ENCODE peak calls at places on chromosomes 16 and 17, in eight cellular contexts. One of them, this sample, is unnamed.

GRCh38 chr16:23595951-23596720 is at the start of gene NDUFAB1:
- DNase-seq in AG20443: peak
- DNase-seq in astrocyte of the cerebellum: peak
- DNase-seq in ACHN: peak
- DNase-seq in activated CD8-positive, alpha-beta T cell treated with anti-CD3 and anti-CD28 coated beads, Interleukin-2, amount 10 ng/mL, durations not matched to agents 7 days and 5 days: peak
- DNase-seq in islet precursor cell: peak
- DNase-seq in mesothelial cell of epicardium: peak
- DNase-seq in glomerular endothelial cell: no peak
- DNase-seq in this sample: peak

GRCh38 chr17:50270430-50271172 is 3.7 kb upstream of the TMEM92 start:
- DNase-seq in AG20443: peak
- DNase-seq in astrocyte of the cerebellum: no peak
- DNase-seq in ACHN: no peak
- DNase-seq in activated CD8-positive, alpha-beta T cell treated with anti-CD3 and anti-CD28 coated beads, Interleukin-2, amount 10 ng/mL, durations not matched to agents 7 days and 5 days: no peak
- DNase-seq in islet precursor cell: peak
- DNase-seq in mesothelial cell of epicardium: no peak
- DNase-seq in glomerular endothelial cell: no peak
- DNase-seq in this sample: peak

GRCh38 chr16:9062301-9062700 is 29.1 kb upstream of the HAPSTR1 start:
- DNase-seq in AG20443: no peak
- DNase-seq in astrocyte of the cerebellum: no peak
- DNase-seq in ACHN: no peak
- DNase-seq in activated CD8-positive, alpha-beta T cell treated with anti-CD3 and anti-CD28 coated beads, Interleukin-2, amount 10 ng/mL, durations not matched to agents 7 days and 5 days: no peak
- DNase-seq in islet precursor cell: no peak
- DNase-seq in mesothelial cell of epicardium: no peak
- DNase-seq in glomerular endothelial cell: no peak
- DNase-seq in this sample: no peak

GRCh38 chr17:43945074-43945824 is 3.0 kb upstream of the PPY start:
- DNase-seq in AG20443: no peak
- DNase-seq in astrocyte of the cerebellum: peak
- DNase-seq in ACHN: no peak
- DNase-seq in activated CD8-positive, alpha-beta T cell treated with anti-CD3 and anti-CD28 coated beads, Interleukin-2, amount 10 ng/mL, durations not matched to agents 7 days and 5 days: no peak
- DNase-seq in islet precursor cell: no peak
- DNase-seq in mesothelial cell of epicardium: no peak
- DNase-seq in glomerular endothelial cell: no peak
- DNase-seq in this sample: no peak

GRCh38 chr17:8140058-8140412 is 12.2 kb downstream of the PER1 start:
- DNase-seq in AG20443: no peak
- DNase-seq in astrocyte of the cerebellum: no peak
- DNase-seq in ACHN: no peak
- DNase-seq in activated CD8-positive, alpha-beta T cell treated with anti-CD3 and anti-CD28 coated beads, Interleukin-2, amount 10 ng/mL, durations not matched to agents 7 days and 5 days: no peak
- DNase-seq in islet precursor cell: no peak
- DNase-seq in mesothelial cell of epicardium: no peak
- DNase-seq in glomerular endothelial cell: no peak
- DNase-seq in this sample: no peak

GRCh38 chr17:40551874-40552768 is 13.2 kb downstream of the CCR7 start:
- DNase-seq in AG20443: peak
- DNase-seq in astrocyte of the cerebellum: peak
- DNase-seq in ACHN: no peak
- DNase-seq in activated CD8-positive, alpha-beta T cell treated with anti-CD3 and anti-CD28 coated beads, Interleukin-2, amount 10 ng/mL, durations not matched to agents 7 days and 5 days: peak
- DNase-seq in islet precursor cell: peak
- DNase-seq in mesothelial cell of epicardium: peak
- DNase-seq in glomerular endothelial cell: no peak
- DNase-seq in this sample: no peak

GRCh38 chr17:59221159-59221847 is 992 bp downstream of the GDPD1 start:
- DNase-seq in AG20443: peak
- DNase-seq in astrocyte of the cerebellum: no peak
- DNase-seq in ACHN: no peak
- DNase-seq in activated CD8-positive, alpha-beta T cell treated with anti-CD3 and anti-CD28 coated beads, Interleukin-2, amount 10 ng/mL, durations not matched to agents 7 days and 5 days: no peak
- DNase-seq in islet precursor cell: no peak
- DNase-seq in mesothelial cell of epicardium: no peak
- DNase-seq in glomerular endothelial cell: no peak
- DNase-seq in this sample: no peak

GRCh38 chr16:19677403-19677802 is 40.6 kb downstream of the KNOP1 start:
- DNase-seq in AG20443: no peak
- DNase-seq in astrocyte of the cerebellum: no peak
- DNase-seq in ACHN: no peak
- DNase-seq in activated CD8-positive, alpha-beta T cell treated with anti-CD3 and anti-CD28 coated beads, Interleukin-2, amount 10 ng/mL, durations not matched to agents 7 days and 5 days: no peak
- DNase-seq in islet precursor cell: no peak
- DNase-seq in mesothelial cell of epicardium: no peak
- DNase-seq in glomerular endothelial cell: no peak
- DNase-seq in this sample: no peak

GRCh38 chr17:81002409-81003361 is 11.0 kb downstream of the CHMP6 start:
- DNase-seq in AG20443: peak
- DNase-seq in astrocyte of the cerebellum: no peak
- DNase-seq in ACHN: no peak
- DNase-seq in activated CD8-positive, alpha-beta T cell treated with anti-CD3 and anti-CD28 coated beads, Interleukin-2, amount 10 ng/mL, durations not matched to agents 7 days and 5 days: no peak
- DNase-seq in islet precursor cell: peak
- DNase-seq in mesothelial cell of epicardium: no peak
- DNase-seq in glomerular endothelial cell: no peak
- DNase-seq in this sample: peak

GRCh38 chr17:83183951-83184506 is 104.6 kb downstream of the METRNL start:
- DNase-seq in AG20443: no peak
- DNase-seq in astrocyte of the cerebellum: no peak
- DNase-seq in ACHN: no peak
- DNase-seq in activated CD8-positive, alpha-beta T cell treated with anti-CD3 and anti-CD28 coated beads, Interleukin-2, amount 10 ng/mL, durations not matched to agents 7 days and 5 days: peak
- DNase-seq in islet precursor cell: peak
- DNase-seq in mesothelial cell of epicardium: no peak
- DNase-seq in glomerular endothelial cell: peak
- DNase-seq in this sample: no peak

GRCh38 chr16:57643166-57643813 is 14.9 kb downstream of the ADGRG1 start:
- DNase-seq in AG20443: peak
- DNase-seq in astrocyte of the cerebellum: peak
- DNase-seq in ACHN: peak
- DNase-seq in activated CD8-positive, alpha-beta T cell treated with anti-CD3 and anti-CD28 coated beads, Interleukin-2, amount 10 ng/mL, durations not matched to agents 7 days and 5 days: no peak
- DNase-seq in islet precursor cell: no peak
- DNase-seq in mesothelial cell of epicardium: no peak
- DNase-seq in glomerular endothelial cell: no peak
- DNase-seq in this sample: no peak

GRCh38 chr17:80724723-80725388 is 180.2 kb downstream of the RPTOR start:
- DNase-seq in AG20443: peak
- DNase-seq in astrocyte of the cerebellum: peak
- DNase-seq in ACHN: peak
- DNase-seq in activated CD8-positive, alpha-beta T cell treated with anti-CD3 and anti-CD28 coated beads, Interleukin-2, amount 10 ng/mL, durations not matched to agents 7 days and 5 days: no peak
- DNase-seq in islet precursor cell: no peak
- DNase-seq in mesothelial cell of epicardium: no peak
- DNase-seq in glomerular endothelial cell: no peak
- DNase-seq in this sample: peak

GRCh38 chr16:65546353-65546791 is 424.5 kb upstream of the CDH11 start:
- DNase-seq in AG20443: peak
- DNase-seq in astrocyte of the cerebellum: no peak
- DNase-seq in ACHN: no peak
- DNase-seq in activated CD8-positive, alpha-beta T cell treated with anti-CD3 and anti-CD28 coated beads, Interleukin-2, amount 10 ng/mL, durations not matched to agents 7 days and 5 days: no peak
- DNase-seq in islet precursor cell: peak
- DNase-seq in mesothelial cell of epicardium: no peak
- DNase-seq in glomerular endothelial cell: no peak
- DNase-seq in this sample: no peak

GRCh38 chr16:27972500-27972899 is 91.0 kb downstream of the GSG1L start:
- DNase-seq in AG20443: peak
- DNase-seq in astrocyte of the cerebellum: no peak
- DNase-seq in ACHN: peak
- DNase-seq in activated CD8-positive, alpha-beta T cell treated with anti-CD3 and anti-CD28 coated beads, Interleukin-2, amount 10 ng/mL, durations not matched to agents 7 days and 5 days: peak
- DNase-seq in islet precursor cell: peak
- DNase-seq in mesothelial cell of epicardium: no peak
- DNase-seq in glomerular endothelial cell: peak
- DNase-seq in this sample: peak

GRCh38 chr16:588639-588888 is 1.3 kb upstream of the RAB40C start:
- DNase-seq in AG20443: peak
- DNase-seq in astrocyte of the cerebellum: no peak
- DNase-seq in ACHN: peak
- DNase-seq in activated CD8-positive, alpha-beta T cell treated with anti-CD3 and anti-CD28 coated beads, Interleukin-2, amount 10 ng/mL, durations not matched to agents 7 days and 5 days: peak
- DNase-seq in islet precursor cell: peak
- DNase-seq in mesothelial cell of epicardium: no peak
- DNase-seq in glomerular endothelial cell: no peak
- DNase-seq in this sample: no peak

GRCh38 chr17:81278831-81279230 is 16.3 kb downstream of the SLC38A10 start:
- DNase-seq in AG20443: no peak
- DNase-seq in astrocyte of the cerebellum: no peak
- DNase-seq in ACHN: no peak
- DNase-seq in activated CD8-positive, alpha-beta T cell treated with anti-CD3 and anti-CD28 coated beads, Interleukin-2, amount 10 ng/mL, durations not matched to agents 7 days and 5 days: no peak
- DNase-seq in islet precursor cell: no peak
- DNase-seq in mesothelial cell of epicardium: no peak
- DNase-seq in glomerular endothelial cell: no peak
- DNase-seq in this sample: no peak

GRCh38 chr17:17729620-17730249 is 48.5 kb downstream of the RAI1 start:
- DNase-seq in AG20443: no peak
- DNase-seq in astrocyte of the cerebellum: no peak
- DNase-seq in ACHN: peak
- DNase-seq in activated CD8-positive, alpha-beta T cell treated with anti-CD3 and anti-CD28 coated beads, Interleukin-2, amount 10 ng/mL, durations not matched to agents 7 days and 5 days: peak
- DNase-seq in islet precursor cell: peak
- DNase-seq in mesothelial cell of epicardium: no peak
- DNase-seq in glomerular endothelial cell: no peak
- DNase-seq in this sample: no peak

GRCh38 chr16:75279277-75279676 is 27.9 kb upstream of the BCAR1 start:
- DNase-seq in AG20443: no peak
- DNase-seq in astrocyte of the cerebellum: no peak
- DNase-seq in ACHN: no peak
- DNase-seq in activated CD8-positive, alpha-beta T cell treated with anti-CD3 and anti-CD28 coated beads, Interleukin-2, amount 10 ng/mL, durations not matched to agents 7 days and 5 days: no peak
- DNase-seq in islet precursor cell: no peak
- DNase-seq in mesothelial cell of epicardium: no peak
- DNase-seq in glomerular endothelial cell: no peak
- DNase-seq in this sample: no peak

GRCh38 chr16:3254309-3254708 is 2.1 kb downstream of the MEFV start:
- DNase-seq in AG20443: no peak
- DNase-seq in astrocyte of the cerebellum: no peak
- DNase-seq in ACHN: no peak
- DNase-seq in activated CD8-positive, alpha-beta T cell treated with anti-CD3 and anti-CD28 coated beads, Interleukin-2, amount 10 ng/mL, durations not matched to agents 7 days and 5 days: no peak
- DNase-seq in islet precursor cell: no peak
- DNase-seq in mesothelial cell of epicardium: no peak
- DNase-seq in glomerular endothelial cell: no peak
- DNase-seq in this sample: no peak

GRCh38 chr16:1488619-1489018 is at the start of gene PTX4:
- DNase-seq in AG20443: no peak
- DNase-seq in astrocyte of the cerebellum: no peak
- DNase-seq in ACHN: no peak
- DNase-seq in activated CD8-positive, alpha-beta T cell treated with anti-CD3 and anti-CD28 coated beads, Interleukin-2, amount 10 ng/mL, durations not matched to agents 7 days and 5 days: no peak
- DNase-seq in islet precursor cell: no peak
- DNase-seq in mesothelial cell of epicardium: no peak
- DNase-seq in glomerular endothelial cell: no peak
- DNase-seq in this sample: no peak

GRCh38 chr17:51955245-51955644 is 203.3 kb downstream of the CA10 start:
- DNase-seq in AG20443: no peak
- DNase-seq in astrocyte of the cerebellum: no peak
- DNase-seq in ACHN: no peak
- DNase-seq in activated CD8-positive, alpha-beta T cell treated with anti-CD3 and anti-CD28 coated beads, Interleukin-2, amount 10 ng/mL, durations not matched to agents 7 days and 5 days: no peak
- DNase-seq in islet precursor cell: no peak
- DNase-seq in mesothelial cell of epicardium: no peak
- DNase-seq in glomerular endothelial cell: no peak
- DNase-seq in this sample: no peak

GRCh38 chr17:45070809-45071208 is 9.7 kb downstream of the NMT1 start:
- DNase-seq in AG20443: no peak
- DNase-seq in astrocyte of the cerebellum: no peak
- DNase-seq in ACHN: no peak
- DNase-seq in activated CD8-positive, alpha-beta T cell treated with anti-CD3 and anti-CD28 coated beads, Interleukin-2, amount 10 ng/mL, durations not matched to agents 7 days and 5 days: no peak
- DNase-seq in islet precursor cell: no peak
- DNase-seq in mesothelial cell of epicardium: no peak
- DNase-seq in glomerular endothelial cell: no peak
- DNase-seq in this sample: no peak

GRCh38 chr16:19382887-19383816 is 34.5 kb upstream of the TMC5 start:
- DNase-seq in AG20443: no peak
- DNase-seq in astrocyte of the cerebellum: no peak
- DNase-seq in ACHN: no peak
- DNase-seq in activated CD8-positive, alpha-beta T cell treated with anti-CD3 and anti-CD28 coated beads, Interleukin-2, amount 10 ng/mL, durations not matched to agents 7 days and 5 days: peak
- DNase-seq in islet precursor cell: peak
- DNase-seq in mesothelial cell of epicardium: no peak
- DNase-seq in glomerular endothelial cell: no peak
- DNase-seq in this sample: no peak

GRCh38 chr17:301681-302299 is 50.8 kb downstream of the RPH3AL start:
- DNase-seq in AG20443: peak
- DNase-seq in astrocyte of the cerebellum: no peak
- DNase-seq in ACHN: no peak
- DNase-seq in activated CD8-positive, alpha-beta T cell treated with anti-CD3 and anti-CD28 coated beads, Interleukin-2, amount 10 ng/mL, durations not matched to agents 7 days and 5 days: no peak
- DNase-seq in islet precursor cell: no peak
- DNase-seq in mesothelial cell of epicardium: no peak
- DNase-seq in glomerular endothelial cell: no peak
- DNase-seq in this sample: no peak

GRCh38 chr16:47142469-47143328 is 1.0 kb downstream of the NETO2 start:
- DNase-seq in AG20443: peak
- DNase-seq in astrocyte of the cerebellum: peak
- DNase-seq in ACHN: peak
- DNase-seq in activated CD8-positive, alpha-beta T cell treated with anti-CD3 and anti-CD28 coated beads, Interleukin-2, amount 10 ng/mL, durations not matched to agents 7 days and 5 days: peak
- DNase-seq in islet precursor cell: peak
- DNase-seq in mesothelial cell of epicardium: no peak
- DNase-seq in glomerular endothelial cell: no peak
- DNase-seq in this sample: no peak

GRCh38 chr17:22337467-22337866 is 645.1 kb downstream of the KCNJ18 start:
- DNase-seq in AG20443: no peak
- DNase-seq in astrocyte of the cerebellum: no peak
- DNase-seq in ACHN: no peak
- DNase-seq in activated CD8-positive, alpha-beta T cell treated with anti-CD3 and anti-CD28 coated beads, Interleukin-2, amount 10 ng/mL, durations not matched to agents 7 days and 5 days: no peak
- DNase-seq in islet precursor cell: no peak
- DNase-seq in mesothelial cell of epicardium: no peak
- DNase-seq in glomerular endothelial cell: no peak
- DNase-seq in this sample: no peak

GRCh38 chr17:20010886-20011402 is 1.8 kb downstream of the SPECC1 start:
- DNase-seq in AG20443: no peak
- DNase-seq in astrocyte of the cerebellum: no peak
- DNase-seq in ACHN: no peak
- DNase-seq in activated CD8-positive, alpha-beta T cell treated with anti-CD3 and anti-CD28 coated beads, Interleukin-2, amount 10 ng/mL, durations not matched to agents 7 days and 5 days: no peak
- DNase-seq in islet precursor cell: no peak
- DNase-seq in mesothelial cell of epicardium: no peak
- DNase-seq in glomerular endothelial cell: no peak
- DNase-seq in this sample: no peak

GRCh38 chr16:50940275-50940854 is 198.5 kb downstream of the CYLD start:
- DNase-seq in AG20443: no peak
- DNase-seq in astrocyte of the cerebellum: no peak
- DNase-seq in ACHN: no peak
- DNase-seq in activated CD8-positive, alpha-beta T cell treated with anti-CD3 and anti-CD28 coated beads, Interleukin-2, amount 10 ng/mL, durations not matched to agents 7 days and 5 days: no peak
- DNase-seq in islet precursor cell: no peak
- DNase-seq in mesothelial cell of epicardium: no peak
- DNase-seq in glomerular endothelial cell: no peak
- DNase-seq in this sample: no peak

GRCh38 chr17:80035937-80036714 is at the start of gene CCDC40:
- DNase-seq in AG20443: peak
- DNase-seq in astrocyte of the cerebellum: no peak
- DNase-seq in ACHN: peak
- DNase-seq in activated CD8-positive, alpha-beta T cell treated with anti-CD3 and anti-CD28 coated beads, Interleukin-2, amount 10 ng/mL, durations not matched to agents 7 days and 5 days: peak
- DNase-seq in islet precursor cell: peak
- DNase-seq in mesothelial cell of epicardium: peak
- DNase-seq in glomerular endothelial cell: no peak
- DNase-seq in this sample: peak

GRCh38 chr17:31564291-31564690 is 172.8 kb downstream of the RAB11FIP4 start:
- DNase-seq in AG20443: no peak
- DNase-seq in astrocyte of the cerebellum: no peak
- DNase-seq in ACHN: no peak
- DNase-seq in activated CD8-positive, alpha-beta T cell treated with anti-CD3 and anti-CD28 coated beads, Interleukin-2, amount 10 ng/mL, durations not matched to agents 7 days and 5 days: no peak
- DNase-seq in islet precursor cell: no peak
- DNase-seq in mesothelial cell of epicardium: no peak
- DNase-seq in glomerular endothelial cell: no peak
- DNase-seq in this sample: no peak

GRCh38 chr17:56029980-56030624 is 123.2 kb upstream of the ANKFN1 start:
- DNase-seq in AG20443: no peak
- DNase-seq in astrocyte of the cerebellum: no peak
- DNase-seq in ACHN: no peak
- DNase-seq in activated CD8-positive, alpha-beta T cell treated with anti-CD3 and anti-CD28 coated beads, Interleukin-2, amount 10 ng/mL, durations not matched to agents 7 days and 5 days: no peak
- DNase-seq in islet precursor cell: no peak
- DNase-seq in mesothelial cell of epicardium: no peak
- DNase-seq in glomerular endothelial cell: no peak
- DNase-seq in this sample: no peak

GRCh38 chr16:84582958-84583516 is 34.8 kb downstream of the COTL1 start:
- DNase-seq in AG20443: peak
- DNase-seq in astrocyte of the cerebellum: no peak
- DNase-seq in ACHN: peak
- DNase-seq in activated CD8-positive, alpha-beta T cell treated with anti-CD3 and anti-CD28 coated beads, Interleukin-2, amount 10 ng/mL, durations not matched to agents 7 days and 5 days: no peak
- DNase-seq in islet precursor cell: peak
- DNase-seq in mesothelial cell of epicardium: no peak
- DNase-seq in glomerular endothelial cell: no peak
- DNase-seq in this sample: no peak

GRCh38 chr16:64711596-64711995 is 410.3 kb downstream of the CDH11 start:
- DNase-seq in AG20443: no peak
- DNase-seq in astrocyte of the cerebellum: no peak
- DNase-seq in ACHN: no peak
- DNase-seq in activated CD8-positive, alpha-beta T cell treated with anti-CD3 and anti-CD28 coated beads, Interleukin-2, amount 10 ng/mL, durations not matched to agents 7 days and 5 days: no peak
- DNase-seq in islet precursor cell: no peak
- DNase-seq in mesothelial cell of epicardium: no peak
- DNase-seq in glomerular endothelial cell: no peak
- DNase-seq in this sample: no peak

GRCh38 chr16:1078579-1079021 is 6.1 kb downstream of the SSTR5 start:
- DNase-seq in AG20443: peak
- DNase-seq in astrocyte of the cerebellum: peak
- DNase-seq in ACHN: peak
- DNase-seq in activated CD8-positive, alpha-beta T cell treated with anti-CD3 and anti-CD28 coated beads, Interleukin-2, amount 10 ng/mL, durations not matched to agents 7 days and 5 days: no peak
- DNase-seq in islet precursor cell: no peak
- DNase-seq in mesothelial cell of epicardium: no peak
- DNase-seq in glomerular endothelial cell: no peak
- DNase-seq in this sample: no peak